ENCODE peak calls at places on chromosomes 16 and 17, in ten cellular contexts. N is left cardiac atrium; M is NCI-H187; U is coronary artery; W is EH; B is GM20000; T is stimulated activated CD8-positive, alpha-beta memory T cell treated with anti-CD3 and anti-CD28 coated beads, Interleukin-2, amount 100 ng/mL, for 1 hour; E is HEK293T; L is NCI-H1092 treated with DMSO at 0.1 percent for 48 hours; G is NCI-H1105. Q is an unnamed sample.

GRCh38 chr17:14308965-14309879 is 8.3 kb downstream of the HS3ST3B1 start:
- DNase-seq in T (peak), M (peak), L (peak), G (peak), E (peak), U (peak), N (peak), W (peak), B (peak), Q (peak)

GRCh38 chr17:21303441-21304065 is 19.0 kb downstream of the MAP2K3 start:
- DNase-seq in M (no peak), W (no peak), U (peak), L (no peak), B (no peak), G (no peak), E (no peak), N (no peak), T (no peak), Q (no peak)

GRCh38 chr17:73352261-73352660 is 40.5 kb upstream of the CDC42EP4 start:
- DNase-seq in M (no peak), B (no peak), T (no peak), N (no peak), L (no peak), U (no peak), E (no peak), G (no peak), W (no peak), Q (no peak)

GRCh38 chr16:30902070-30902972 is 5.9 kb downstream of the CTF1 start:
- DNase-seq in U (no peak), N (peak), B (peak), L (peak), E (peak), G (no peak), T (no peak), W (peak), M (no peak), Q (no peak)

GRCh38 chr17:33241390-33241789 is 51.7 kb downstream of the ASIC2 start:
- DNase-seq in U (no peak), N (no peak), M (no peak), E (no peak), G (no peak), B (no peak), T (no peak), L (no peak), W (peak), Q (no peak)

GRCh38 chr17:29102741-29103181 is 59.8 kb downstream of the PIPOX start:
- DNase-seq in E (no peak), U (no peak), M (no peak), L (no peak), W (peak), T (no peak), N (no peak), B (no peak), G (no peak), Q (no peak)

GRCh38 chr16:70750893-70751467 is 50.0 kb downstream of the VAC14 start:
- DNase-seq in G (no peak), W (peak), E (no peak), M (no peak), T (no peak), U (peak), L (no peak), N (peak), B (no peak), Q (peak)

GRCh38 chr16:68590201-68590994 is 51.3 kb downstream of the ZFP90 start:
- DNase-seq in W (peak), U (no peak), M (no peak), T (peak), N (peak), L (peak), E (peak), B (peak), G (peak), Q (peak)

GRCh38 chr16:1989826-1990335 is at the start of gene SYNGR3:
- DNase-seq in E (no peak), N (no peak), B (peak), T (no peak), G (no peak), M (no peak), W (peak), L (no peak), U (no peak), Q (no peak)

GRCh38 chr16:67407176-67407787 is 9.0 kb downstream of the ZDHHC1 start:
- DNase-seq in L (no peak), W (peak), G (no peak), N (no peak), E (no peak), M (no peak), B (no peak), U (no peak), T (no peak), Q (no peak)

Q was measured in astrocyte of the cerebellum.